ENCODE peak calls at places on chromosomes 7 and 10, in six cellular contexts. A is GM23248; G is effector memory CD4-positive, alpha-beta T cell; B is tibial artery; J is PC-9; Y is mammary epithelial cell. S is an unnamed sample. For H3K4me1, the result is how much of the 10 kb centered on the place peaks cover.

GRCh38 chr10:7507887-7508726 is 97.3 kb upstream of the SFMBT2 start:
- DNase-seq in A (no peak), G (no peak), B (no peak), J (no peak), Y (no peak), S (no peak)

GRCh38 chr10:79243211-79244067 is 103.8 kb upstream of the PPIF start:
- DNase-seq in A (peak), G (no peak), B (peak), J (no peak), Y (no peak), S (peak)

GRCh38 chr7:103809229-103809994 is 180.0 kb downstream of the RELN start:
- DNase-seq in A (no peak), G (no peak), B (no peak), J (no peak), Y (no peak), S (no peak)

GRCh38 chr10:109875828-109876821 is 47.2 kb downstream of the XPNPEP1 start:
- DNase-seq in A (no peak), G (no peak), B (no peak), J (no peak), Y (no peak), S (no peak)

GRCh38 chr10:100000109-100000502 is 9.6 kb downstream of the DNMBP start:
- DNase-seq in A (no peak), G (no peak), B (no peak), J (no peak), Y (no peak), S (no peak)

GRCh38 chr7:105664816-105665525 is 83.7 kb upstream of the EFCAB10 start:
- DNase-seq in A (peak), G (no peak), B (no peak), J (peak), Y (no peak), S (no peak)

GRCh38 chr7:24979470-24979862 is 512 bp downstream of the OSBPL3 start:
- DNase-seq in A (peak), G (peak), B (peak), J (no peak), Y (peak), S (peak)

GRCh38 chr10:118980870-118981269 is 48.6 kb upstream of the NANOS1 start:
- DNase-seq in A (no peak), G (no peak), B (no peak), J (no peak), Y (no peak), S (no peak)

GRCh38 chr7:136718191-136718590 is 150.3 kb upstream of the CHRM2 start:
- DNase-seq in A (no peak), G (no peak), B (no peak), J (no peak), Y (no peak), S (no peak)

GRCh38 chr10:102395677-102396197 is at the start of gene NFKB2:
- DNase-seq in A (peak), G (no peak), B (peak), J (no peak), Y (no peak), S (no peak)

GRCh38 chr10:103678104-103678526 is 177.3 kb downstream of the SH3PXD2A start:
- DNase-seq in A (peak), G (peak), B (peak), J (no peak), Y (no peak), S (peak)

GRCh38 chr10:80739963-80740715 is 202.4 kb downstream of the SH2D4B start:
- DNase-seq in A (no peak), G (no peak), B (no peak), J (no peak), Y (no peak), S (no peak)

GRCh38 chr7:127884066-127884559 is 147.1 kb downstream of the LRRC4 start:
- DNase-seq in A (no peak), G (no peak), B (no peak), J (no peak), Y (no peak), S (no peak)

GRCh38 chr10:117168729-117169128 is 28.6 kb upstream of the KCNK18 start:
- DNase-seq in A (no peak), G (no peak), B (no peak), J (no peak), Y (no peak), S (no peak)

GRCh38 chr7:113421696-113422330 is 303.5 kb upstream of the SMIM30 start:
- DNase-seq in A (peak), G (peak), B (peak), J (peak), Y (peak), S (peak)

GRCh38 chr10:119634219-119634544 is 17.0 kb upstream of the BAG3 start:
- DNase-seq in A (peak), G (no peak), B (no peak), J (no peak), Y (no peak), S (no peak)

GRCh38 chr10:122263971-122264370 is 7.1 kb upstream of the BTBD16 start:
- DNase-seq in A (peak), G (no peak), B (peak), J (peak), Y (peak), S (no peak)

GRCh38 chr7:129307592-129307991 is 82.8 kb downstream of the AHCYL2 start:
- DNase-seq in A (no peak), G (no peak), B (no peak), J (peak), Y (peak), S (no peak)

GRCh38 chr7:120273476-120273975 is 551 bp downstream of the KCND2 start:
- DNase-seq in A (peak), G (no peak), B (no peak), J (peak), Y (peak), S (peak)

GRCh38 chr7:44278451-44279161 is 46.8 kb downstream of the CAMK2B start:
- DNase-seq in A (peak), G (no peak), B (peak), J (no peak), Y (no peak), S (peak)

GRCh38 chr10:28587270-28587969 is 54.5 kb downstream of the WAC start:
- DNase-seq in A (peak), G (no peak), B (no peak), J (no peak), Y (no peak), S (no peak)

GRCh38 chr10:18044976-18045720 is 93.4 kb downstream of the SLC39A12 start:
- DNase-seq in A (peak), G (no peak), B (no peak), J (no peak), Y (no peak), S (no peak)

GRCh38 chr7:145293793-145294153 is 457.9 kb upstream of the TPK1 start:
- DNase-seq in A (no peak), G (no peak), B (no peak), J (no peak), Y (no peak), S (no peak)

GRCh38 chr10:28768227-28768626 is 90.9 kb downstream of the BAMBI start:
- DNase-seq in A (no peak), G (no peak), B (no peak), J (no peak), Y (no peak), S (no peak)

GRCh38 chr7:43648725-43649406 is 66.0 kb downstream of the STK17A start:
- DNase-seq in A (peak), G (peak), B (no peak), J (peak), Y (peak), S (peak)

GRCh38 chr7:54354436-54354835 is 187.7 kb upstream of the VSTM2A start:
- DNase-seq in A (no peak), G (no peak), B (no peak), J (no peak), Y (no peak), S (no peak)

GRCh38 chr7:585873-586272 is 66.2 kb upstream of the PDGFA start:
- DNase-seq in A (no peak), G (no peak), B (no peak), J (no peak), Y (no peak), S (peak)
- H3K4me1 ChIP-seq in A (under half), G (under half), B (under half), J (under half), Y (under half), S (under half)

DNA sequence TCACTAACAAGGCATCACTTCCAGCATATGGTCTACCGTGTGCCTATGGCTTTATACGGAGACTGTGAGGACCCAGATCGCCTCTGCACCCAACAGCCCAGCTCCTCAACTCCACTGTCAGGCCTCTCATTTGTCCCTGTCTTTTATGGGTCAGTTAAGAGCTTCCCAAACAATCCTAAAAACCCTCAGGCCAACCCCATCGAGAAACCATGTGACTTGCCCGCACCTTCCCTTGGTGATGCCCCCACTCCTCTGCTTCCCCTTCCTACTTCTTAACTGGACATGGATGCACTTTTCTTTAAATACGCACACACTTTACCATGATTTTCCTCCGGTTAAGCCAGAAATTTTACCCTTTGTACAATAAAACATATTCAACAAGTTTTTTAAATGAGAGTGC is 46.8 kb downstream of the BAIAP2L1 start:
- DNase-seq in A (no peak), G (no peak), B (no peak), J (no peak), Y (no peak), S (no peak)
- H3K27ac ChIP-seq in A (peak), G (no peak), B (no peak), J (peak), Y (peak), S (no peak)

GRCh38 chr7:134787064-134787463 is 7.6 kb downstream of the CALD1 start:
- DNase-seq in A (peak), G (no peak), B (no peak), J (no peak), Y (no peak), S (no peak)

GRCh38 chr7:134785842-134786241 is 6.4 kb downstream of the CALD1 start:
- DNase-seq in A (no peak), G (no peak), B (no peak), J (no peak), Y (no peak), S (no peak)

GRCh38 chr7:134788191-134788590 is 8.8 kb downstream of the CALD1 start:
- DNase-seq in A (no peak), G (no peak), B (no peak), J (no peak), Y (no peak), S (no peak)

GRCh38 chr7:134789967-134790685 is 10.7 kb downstream of the CALD1 start:
- DNase-seq in A (peak), G (no peak), B (no peak), J (no peak), Y (no peak), S (no peak)

DNA sequence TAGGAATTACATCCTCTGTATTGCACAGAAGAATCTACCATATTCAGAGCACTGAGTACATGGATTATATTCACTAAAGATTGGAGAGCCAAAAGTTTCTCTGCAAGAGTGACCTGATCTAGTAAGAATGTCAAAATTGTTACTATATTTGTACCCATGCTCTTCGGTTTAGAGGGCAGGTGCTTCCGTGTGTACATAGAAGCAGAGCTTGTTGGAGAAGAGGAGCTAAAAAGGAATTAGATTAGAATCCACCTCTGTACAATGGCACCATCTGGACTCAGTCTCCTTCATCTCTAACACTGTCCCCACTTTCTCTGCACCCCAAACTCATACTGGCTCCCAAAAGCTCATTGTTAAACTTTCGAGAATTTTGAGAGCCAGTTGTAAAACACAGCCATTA is 8.3 kb downstream of the CALD1 start:
- DNase-seq in A (no peak), G (no peak), B (no peak), J (no peak), Y (no peak), S (no peak)
- H3K4me3 ChIP-seq in A (no peak), G (no peak), B (peak), J (no peak), Y (no peak), S (peak)

GRCh38 chr7:151559557-151560183 is 40.0 kb upstream of the RHEB start:
- DNase-seq in A (no peak), G (no peak), B (no peak), J (no peak), Y (no peak), S (no peak)
- H3K4me1 ChIP-seq in A (under half), G (under half), B (under half), J (under half), Y (under half), S (under half)

GRCh38 chr10:30705086-30705624 is 75.6 kb upstream of the LYZL2 start:
- DNase-seq in A (no peak), G (no peak), B (no peak), J (no peak), Y (no peak), S (no peak)

GRCh38 chr10:30702860-30703259 is 73.3 kb upstream of the LYZL2 start:
- DNase-seq in A (no peak), G (no peak), B (no peak), J (no peak), Y (no peak), S (no peak)

GRCh38 chr10:30704016-30704600 is 74.6 kb upstream of the LYZL2 start:
- DNase-seq in A (no peak), G (no peak), B (no peak), J (no peak), Y (no peak), S (no peak)

GRCh38 chr10:30697806-30698205 is 68.3 kb upstream of the LYZL2 start:
- DNase-seq in A (no peak), G (no peak), B (no peak), J (no peak), Y (no peak), S (no peak)

DNA sequence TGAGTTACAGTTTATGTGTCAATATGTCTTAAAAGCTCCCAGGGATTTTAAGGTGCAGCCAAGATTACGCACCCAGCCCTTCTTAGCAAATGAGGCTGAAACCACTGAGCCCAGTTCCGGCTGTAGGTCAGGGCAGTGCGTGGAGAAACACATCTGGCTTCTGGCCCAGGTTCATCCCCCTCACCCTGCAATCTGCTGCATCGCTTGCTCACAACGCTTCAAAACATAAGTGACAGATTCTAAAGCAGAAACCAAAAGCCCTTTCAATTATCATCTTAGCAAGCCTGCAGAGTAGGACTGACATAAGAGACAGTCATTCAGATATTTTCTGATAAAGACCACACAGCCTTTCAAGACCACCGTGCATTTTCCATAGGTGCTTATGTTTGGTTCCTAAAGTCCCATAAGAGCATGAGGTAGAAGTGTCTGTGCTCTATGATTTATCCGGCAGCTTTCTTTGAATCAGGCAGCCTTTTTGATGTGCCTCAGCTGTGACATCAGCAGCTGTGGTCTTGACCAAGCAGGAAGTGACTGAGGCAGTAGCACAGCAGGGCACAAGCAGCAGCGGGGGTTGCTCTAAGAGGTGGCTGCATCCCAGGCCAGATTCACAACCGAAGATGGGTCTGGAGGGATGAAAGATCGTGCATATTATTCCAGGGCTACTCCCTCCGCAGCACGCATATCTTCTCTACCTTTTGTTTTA is 72.1 kb upstream of the LYZL2 start:
- DNase-seq in A (peak), G (peak), B (no peak), J (peak), Y (no peak), S (no peak)
- H3K27ac ChIP-seq in A (no peak), G (peak), B (no peak), J (peak), Y (no peak), S (no peak)

GRCh38 chr7:133026210-133026859 is 55.6 kb downstream of the CHCHD3 start:
- DNase-seq in A (no peak), G (no peak), B (no peak), J (no peak), Y (no peak), S (no peak)

GRCh38 chr7:133024604-133025003 is 57.3 kb downstream of the CHCHD3 start:
- DNase-seq in A (no peak), G (no peak), B (no peak), J (no peak), Y (no peak), S (no peak)

GRCh38 chr7:133023370-133024075 is 58.4 kb downstream of the CHCHD3 start:
- DNase-seq in A (no peak), G (no peak), B (no peak), J (no peak), Y (no peak), S (no peak)

GRCh38 chr7:133027397-133027796 is 54.5 kb downstream of the CHCHD3 start:
- DNase-seq in A (no peak), G (no peak), B (no peak), J (no peak), Y (no peak), S (no peak)

DNA sequence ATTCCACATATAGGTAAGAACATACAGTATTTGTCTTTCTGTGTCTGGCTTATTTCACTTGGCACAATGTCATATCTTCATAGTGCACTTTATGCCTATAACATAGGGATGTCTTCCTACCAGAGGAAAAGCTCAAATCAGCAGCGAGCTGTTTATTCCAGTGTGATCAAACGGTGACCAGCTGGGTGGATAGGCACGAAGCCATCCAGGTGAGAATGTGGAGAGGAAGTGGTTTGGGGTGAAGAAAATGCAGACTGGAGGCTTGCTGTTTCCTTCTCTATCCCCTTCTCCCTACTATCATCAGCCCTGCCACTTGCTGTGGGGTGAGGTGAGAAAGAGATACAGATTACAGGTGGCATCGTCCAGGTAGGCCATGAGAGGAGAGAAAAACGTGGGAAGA is 52.4 kb downstream of the CHCHD3 start:
- DNase-seq in A (no peak), G (no peak), B (no peak), J (no peak), Y (no peak), S (no peak)
- H3K4me3 ChIP-seq in A (no peak), G (no peak), B (no peak), J (no peak), Y (no peak), S (no peak)

DNA sequence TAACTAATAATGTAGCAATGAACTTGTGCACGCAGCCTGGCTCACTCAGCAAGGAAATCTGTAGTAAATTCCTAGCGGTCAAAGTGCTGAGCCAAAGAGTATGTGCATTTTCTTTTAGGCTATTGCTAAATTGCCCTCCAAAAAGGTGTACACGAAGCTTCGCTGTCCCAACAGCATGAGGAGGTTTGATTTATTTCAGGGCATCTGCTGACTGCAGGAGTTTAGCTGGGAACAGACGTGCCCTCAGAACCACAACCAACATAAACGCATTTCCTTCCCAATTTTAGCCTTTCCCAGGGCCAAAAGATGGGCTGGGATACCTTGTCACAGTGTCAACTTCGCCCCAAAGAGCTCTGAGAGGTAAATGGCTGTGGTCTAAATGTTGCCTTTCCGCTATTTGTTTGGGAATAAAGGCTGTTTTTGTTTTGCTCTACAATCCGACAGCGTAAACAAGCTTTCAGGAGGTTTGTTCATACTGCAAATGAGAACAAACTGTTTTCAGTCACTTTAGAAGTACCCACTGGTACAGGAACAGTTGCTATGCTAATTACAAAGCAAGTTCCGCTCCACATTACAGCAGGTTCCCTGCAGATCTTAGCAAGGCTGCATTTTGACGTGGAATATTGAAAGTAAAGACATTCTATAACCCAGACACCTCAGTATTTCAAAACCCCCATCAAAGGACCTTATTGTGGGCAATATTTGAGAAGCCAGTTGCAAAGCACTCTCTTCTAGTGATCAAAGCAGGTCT is 16.7 kb downstream of the VSIR start:
- DNase-seq in A (no peak), G (no peak), B (no peak), J (no peak), Y (no peak), S (no peak)
- H3K4me1 ChIP-seq in A (under half), G (half or more), B (under half), J (under half), Y (under half), S (under half)